ENCODE peak calls at places on chromosome 5, in seven cellular contexts. U, N, A, P, W, F and H are unnamed samples.
A peak's percentile ranks its signal among the peaks of the same experiment; 100 is the strongest.

GRCh38 chr5:4777435-4777834 is 362.7 kb upstream of the ADAMTS16 start:
- DNase-seq in U (no peak), P (no peak), W (no peak), F (peak; percentile 3), N (no peak), A (no peak), H (no peak)

GRCh38 chr5:147169399-147169798 is 65.4 kb upstream of the STK32A start:
- DNase-seq in U (no peak), P (no peak), A (no peak), N (peak; percentile 39), F (peak; percentile 92), W (no peak), H (no peak)

GRCh38 chr5:45057564-45057963 is 248.8 kb downstream of the MRPS30 start:
- DNase-seq in A (no peak), F (no peak), P (no peak), N (no peak), U (no peak), W (no peak), H (no peak)

GRCh38 chr5:169265888-169266287 is 35.1 kb downstream of the SLIT3 start:
- DNase-seq in W (no peak), F (no peak), A (no peak), N (no peak), U (no peak), P (peak; percentile 2), H (no peak)

GRCh38 chr5:113612060-113612496 is 98.6 kb downstream of the YTHDC2 start:
- DNase-seq in A (no peak), N (no peak), F (peak; percentile 33), W (no peak), P (peak; percentile 52), U (peak; percentile 76), H (no peak)

GRCh38 chr5:142725231-142726187 is 39.6 kb upstream of the FGF1 start:
- DNase-seq in U (no peak), P (no peak), N (no peak), A (no peak), F (no peak), W (no peak), H (no peak)

GRCh38 chr5:122076023-122076422 is 2.0 kb downstream of the LOX start:
- DNase-seq in F (peak; percentile 48), W (no peak), N (no peak), U (peak; percentile 83), P (peak; percentile 17), A (no peak), H (no peak)

GRCh38 chr5:16544607-16545374 is 72.0 kb downstream of the RETREG1 start:
- DNase-seq in W (no peak), N (no peak), F (peak; percentile 48), U (peak; percentile 25), A (no peak), P (no peak), H (no peak)

GRCh38 chr5:35884125-35884788 is 27.6 kb downstream of the IL7R start:
- DNase-seq in A (no peak), F (peak; percentile 95), P (peak; percentile 93), W (no peak), N (no peak), U (peak; percentile 68), H (no peak)

GRCh38 chr5:89255845-89256463 is 373.0 kb upstream of the MEF2C start:
- DNase-seq in N (no peak), F (peak; percentile 81), P (peak; percentile 59), U (peak; percentile 25), A (no peak), W (no peak), H (no peak)

GRCh38 chr5:102777099-102777498 is 22.0 kb downstream of the PAM start:
- DNase-seq in A (no peak), W (no peak), N (no peak), U (no peak), F (no peak), P (no peak), H (no peak)

GRCh38 chr5:157214399-157214798 is 33.8 kb downstream of the ITK start:
- DNase-seq in W (no peak), U (no peak), N (no peak), A (no peak), F (no peak), P (no peak), H (no peak)

GRCh38 chr5:133341915-133342710 is 270.2 kb downstream of the FSTL4 start:
- DNase-seq in U (no peak), P (no peak), A (no peak), W (no peak), F (no peak), N (no peak), H (no peak)

GRCh38 chr5:77282337-77283027 is 72.0 kb downstream of the PDE8B start:
- DNase-seq in F (peak; percentile 50), N (no peak), A (peak; percentile 33), P (no peak), W (no peak), U (peak; percentile 29), H (peak; percentile 85)

GRCh38 chr5:165138261-165138660 is 1632.8 kb downstream of the MAT2B start:
- DNase-seq in F (peak; percentile 79), U (no peak), P (peak; percentile 16), A (no peak), W (no peak), N (no peak), H (no peak)

GRCh38 chr5:6443326-6443725 is 5.3 kb upstream of the UBE2QL1 start:
- DNase-seq in F (no peak), U (no peak), A (no peak), W (no peak), N (no peak), P (no peak), H (no peak)

GRCh38 chr5:24630925-24631324 is 13.9 kb downstream of the CDH10 start:
- DNase-seq in A (no peak), N (no peak), U (no peak), P (no peak), F (no peak), W (no peak), H (no peak)

GRCh38 chr5:8457187-8458037 is 588.5 kb downstream of the MTRR start:
- DNase-seq in W (peak; percentile 96), P (peak; percentile 0), N (peak; percentile 92), F (peak; percentile 97), U (no peak), A (peak; percentile 94), H (peak; percentile 96)

GRCh38 chr5:62732677-62733121 is 154.1 kb downstream of the LRRC70 start:
- DNase-seq in P (no peak), W (no peak), F (peak; percentile 1), U (no peak), A (no peak), N (no peak), H (peak; percentile 39)

GRCh38 chr5:14960120-14960462 is 88.5 kb upstream of the ANKH start:
- DNase-seq in N (no peak), P (no peak), U (no peak), A (no peak), W (no peak), F (no peak), H (no peak)

GRCh38 chr5:54547711-54548250 is 30.2 kb downstream of the SNX18 start:
- DNase-seq in N (no peak), P (peak; percentile 45), A (no peak), U (peak; percentile 76), W (no peak), F (peak; percentile 47), H (peak; percentile 92)

GRCh38 chr5:3195991-3196390 is 399.6 kb upstream of the IRX1 start:
- DNase-seq in A (no peak), U (no peak), N (no peak), F (no peak), W (no peak), P (no peak), H (peak; percentile 77)

GRCh38 chr5:66021585-66021984 is 95.2 kb downstream of the ERBIN start:
- DNase-seq in P (no peak), N (no peak), U (no peak), W (no peak), F (no peak), A (no peak), H (no peak)
- H3K36me3 ChIP-seq in P (peaks cover 10% of the 10 kb centered on the region), N (no peaks in the 10 kb centered on the region), U (peaks cover 43% of the 10 kb centered on the region), W (no peaks in the 10 kb centered on the region), F (no peaks in the 10 kb centered on the region), A (no peaks in the 10 kb centered on the region), H (peaks cover 25% of the 10 kb centered on the region)

GRCh38 chr5:135377751-135378680 is 21.0 kb downstream of the MACROH2A1 start:
- DNase-seq in P (no peak), U (peak; percentile 66), A (no peak), W (no peak), F (no peak), N (no peak), H (no peak)
- H3K36me3 ChIP-seq in P (peaks cover 72% of the 10 kb centered on the region), U (peaks cover 72% of the 10 kb centered on the region), A (no peaks in the 10 kb centered on the region), W (no peaks in the 10 kb centered on the region), F (peaks cover 7% of the 10 kb centered on the region), N (no peaks in the 10 kb centered on the region), H (peaks cover 18% of the 10 kb centered on the region)

GRCh38 chr5:95471922-95472321 is 80.8 kb downstream of the FAM81B start:
- DNase-seq in A (no peak), W (no peak), U (peak; percentile 32), P (peak; percentile 9), F (peak; percentile 72), N (no peak), H (no peak)

GRCh38 chr5:95471447-95471846 is 80.3 kb downstream of the FAM81B start:
- DNase-seq in P (no peak), N (no peak), W (no peak), U (no peak), F (peak; percentile 3), A (no peak), H (no peak)
- H3K36me3 ChIP-seq in P (peaks cover 25% of the 10 kb centered on the region), N (no peaks in the 10 kb centered on the region), W (no peaks in the 10 kb centered on the region), U (peaks cover 52% of the 10 kb centered on the region), F (peaks cover 4% of the 10 kb centered on the region), A (no peaks in the 10 kb centered on the region), H (peaks cover 14% of the 10 kb centered on the region)

DNA sequence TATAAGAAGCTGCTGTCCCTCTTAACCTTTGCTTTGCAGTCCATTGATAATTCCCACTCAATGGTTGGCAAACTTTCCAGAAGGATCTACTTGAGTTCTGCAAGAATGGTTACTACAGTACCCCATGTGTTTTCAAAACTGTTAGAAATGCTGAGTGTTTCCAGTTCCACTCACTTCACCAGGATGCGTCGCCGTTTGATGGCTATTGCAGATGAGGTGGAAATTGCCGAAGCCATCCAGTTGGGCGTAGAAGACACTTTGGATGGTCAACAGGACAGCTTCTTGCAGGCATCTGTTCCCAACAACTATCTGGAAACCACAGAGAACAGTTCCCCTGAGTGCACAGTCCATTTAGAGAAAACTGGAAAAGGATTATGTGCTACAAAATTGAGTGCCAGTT is 27.8 kb upstream of the SETD9 start:
- DNase-seq in P (no peak), A (no peak), U (no peak), W (no peak), N (no peak), F (no peak), H (no peak)
- H3K36me3 ChIP-seq in P (no peaks in the 10 kb centered on the region), A (no peaks in the 10 kb centered on the region), U (peaks cover 54% of the 10 kb centered on the region), W (no peaks in the 10 kb centered on the region), N (peaks cover 4% of the 10 kb centered on the region), F (peaks cover 1% of the 10 kb centered on the region), H (peaks cover 47% of the 10 kb centered on the region)

GRCh38 chr5:134578578-134579283 is 53.3 kb downstream of the JADE2 start:
- DNase-seq in W (peak; percentile 35), P (no peak), F (no peak), N (no peak), U (no peak), A (no peak), H (no peak)

GRCh38 chr5:134577022-134577795 is 51.7 kb downstream of the JADE2 start:
- DNase-seq in F (peak; percentile 65), N (peak; percentile 37), A (no peak), W (peak; percentile 33), U (no peak), P (no peak), H (no peak)

GRCh38 chr5:134576386-134577021 is 51.0 kb downstream of the JADE2 start:
- DNase-seq in N (no peak), P (no peak), A (no peak), F (no peak), W (no peak), U (no peak), H (no peak)

GRCh38 chr5:134579284-134579771 is 53.3 kb downstream of the SAR1B start:
- DNase-seq in U (no peak), F (no peak), A (no peak), W (no peak), N (no peak), P (no peak), H (no peak)

GRCh38 chr5:134577796-134578577 is 52.5 kb downstream of the JADE2 start:
- DNase-seq in P (peak; percentile 86), W (peak; percentile 89), U (peak; percentile 95), F (peak; percentile 65), N (peak; percentile 73), A (peak; percentile 78), H (peak; percentile 95)
- H3K36me3 ChIP-seq in P (no peaks in the 10 kb centered on the region), W (no peaks in the 10 kb centered on the region), U (peaks cover 59% of the 10 kb centered on the region), F (peaks cover 34% of the 10 kb centered on the region), N (peaks cover 9% of the 10 kb centered on the region), A (peaks cover 11% of the 10 kb centered on the region), H (peaks cover 79% of the 10 kb centered on the region)